ENCODE peak calls at places on chromosomes 2 and 18, in ten cellular contexts. F is NCI-H82; X is substantia nigra; P is kidney; Y is left lung; T is stimulated activated CD4-positive, alpha-beta T cell treated with anti-CD3 and anti-CD28 coated beads, TNF-alpha, amount 100 ng/mL, for 48 hours; U is NCI-H1417; W is T-helper 9 cell; N is retina; S is nephron progenitor cell. G is an unnamed sample.

GRCh38 chr18:73985855-73986254 is 161.8 kb downstream of the FBXO15 start:
- DNase-seq in F (no peak), X (no peak), P (no peak), Y (no peak), T (no peak), U (no peak), W (no peak), N (no peak), S (no peak), G (no peak)

GRCh38 chr2:119126650-119127049 is 31.9 kb downstream of the C1QL2 start:
- DNase-seq in F (peak), X (no peak), P (no peak), Y (peak), T (peak), U (no peak), W (peak), N (no peak), S (peak), G (no peak)

GRCh38 chr2:215363039-215363438 is 51.2 kb downstream of the ATIC start:
- DNase-seq in F (no peak), X (no peak), P (no peak), Y (no peak), T (no peak), U (no peak), W (no peak), N (no peak), S (no peak), G (no peak)

GRCh38 chr2:201432038-201432437 is 19.2 kb downstream of the TRAK2 start:
- DNase-seq in F (no peak), X (no peak), P (no peak), Y (no peak), T (no peak), U (no peak), W (no peak), N (no peak), S (no peak), G (no peak)

GRCh38 chr2:6986894-6987487 is 69.8 kb downstream of the RNF144A start:
- DNase-seq in F (no peak), X (peak), P (no peak), Y (no peak), T (no peak), U (no peak), W (no peak), N (peak), S (no peak), G (no peak)

GRCh38 chr18:62183578-62184195 is 3.2 kb downstream of the PIGN start:
- DNase-seq in F (peak), X (no peak), P (no peak), Y (no peak), T (peak), U (peak), W (peak), N (peak), S (peak), G (peak)

GRCh38 chr2:236795861-236796219 is 226.2 kb downstream of the ACKR3 start:
- DNase-seq in F (no peak), X (no peak), P (no peak), Y (no peak), T (no peak), U (no peak), W (no peak), N (no peak), S (no peak), G (no peak)

GRCh38 chr2:100106460-100106859 is 35.9 kb downstream of the AFF3 start:
- DNase-seq in F (no peak), X (no peak), P (no peak), Y (no peak), T (no peak), U (no peak), W (no peak), N (peak), S (peak), G (no peak)

GRCh38 chr2:112757265-112757664 is 7.1 kb downstream of the CKAP2L start:
- DNase-seq in F (no peak), X (no peak), P (no peak), Y (peak), T (no peak), U (no peak), W (no peak), N (no peak), S (no peak), G (no peak)

GRCh38 chr2:219475697-219476604 is 22.7 kb upstream of the GMPPA start:
- DNase-seq in F (peak), X (peak), P (peak), Y (peak), T (peak), U (peak), W (peak), N (peak), S (peak), G (peak)

GRCh38 chr2:65416945-65417344 is 15.5 kb downstream of the SPRED2 start:
- DNase-seq in F (no peak), X (no peak), P (no peak), Y (no peak), T (no peak), U (no peak), W (no peak), N (no peak), S (no peak), G (no peak)

GRCh38 chr18:7590800-7591560 is 23.9 kb downstream of the PTPRM start:
- DNase-seq in F (peak), X (no peak), P (no peak), Y (no peak), T (no peak), U (no peak), W (no peak), N (no peak), S (no peak), G (no peak)

GRCh38 chr2:105766300-105766866 is 21.7 kb downstream of the NCK2 start:
- DNase-seq in F (no peak), X (no peak), P (no peak), Y (no peak), T (no peak), U (no peak), W (no peak), N (no peak), S (no peak), G (no peak)

GRCh38 chr2:154694881-154695280 is 3.6 kb upstream of the KCNJ3 start:
- DNase-seq in F (no peak), X (no peak), P (no peak), Y (no peak), T (no peak), U (no peak), W (no peak), N (no peak), S (no peak), G (no peak)

GRCh38 chr2:75528221-75528977 is 32.3 kb downstream of the EVA1A start:
- DNase-seq in F (no peak), X (no peak), P (no peak), Y (no peak), T (no peak), U (no peak), W (no peak), N (no peak), S (no peak), G (no peak)

GRCh38 chr18:7817596-7817995 is 250.5 kb downstream of the PTPRM start:
- DNase-seq in F (no peak), X (no peak), P (no peak), Y (no peak), T (no peak), U (no peak), W (no peak), N (no peak), S (no peak), G (no peak)

GRCh38 chr18:69727912-69728572 is 219.6 kb downstream of the CD226 start:
- DNase-seq in F (peak), X (no peak), P (no peak), Y (no peak), T (no peak), U (no peak), W (no peak), N (no peak), S (no peak), G (no peak)

GRCh38 chr2:29568135-29568534 is 353.3 kb downstream of the ALK start:
- DNase-seq in F (no peak), X (no peak), P (no peak), Y (no peak), T (no peak), U (no peak), W (no peak), N (peak), S (no peak), G (no peak)

GRCh38 chr2:158905824-158906223 is 62.6 kb upstream of the TANC1 start:
- DNase-seq in F (no peak), X (no peak), P (no peak), Y (no peak), T (no peak), U (no peak), W (no peak), N (no peak), S (no peak), G (no peak)

GRCh38 chr2:25829828-25830227 is 48.5 kb downstream of the ASXL2 start:
- DNase-seq in F (no peak), X (no peak), P (no peak), Y (no peak), T (no peak), U (no peak), W (no peak), N (no peak), S (no peak), G (no peak)

GRCh38 chr2:199455533-199456382 is 2.0 kb downstream of the SATB2 start:
- DNase-seq in F (peak), X (no peak), P (peak), Y (no peak), T (no peak), U (peak), W (no peak), N (peak), S (peak), G (no peak)

GRCh38 chr2:50143822-50144575 is 887.9 kb downstream of the NRXN1 start:
- DNase-seq in F (peak), X (no peak), P (no peak), Y (no peak), T (no peak), U (peak), W (no peak), N (peak), S (peak), G (no peak)

GRCh38 chr2:135245055-135245454 is 193.0 kb downstream of the RAB3GAP1 start:
- DNase-seq in F (peak), X (no peak), P (no peak), Y (no peak), T (no peak), U (no peak), W (no peak), N (no peak), S (no peak), G (no peak)

GRCh38 chr2:218429951-218430692 is 11.2 kb downstream of the VIL1 start:
- DNase-seq in F (no peak), X (no peak), P (peak), Y (no peak), T (no peak), U (no peak), W (no peak), N (no peak), S (no peak), G (no peak)

GRCh38 chr2:18362696-18363095 is 197.8 kb downstream of the RDH14 start:
- DNase-seq in F (no peak), X (no peak), P (no peak), Y (no peak), T (no peak), U (no peak), W (no peak), N (no peak), S (no peak), G (no peak)

GRCh38 chr2:27710640-27711430 is 47.1 kb downstream of the SLC4A1AP start:
- DNase-seq in F (no peak), X (no peak), P (no peak), Y (no peak), T (no peak), U (no peak), W (no peak), N (no peak), S (no peak), G (no peak)

GRCh38 chr2:36549063-36549662 is 48.8 kb downstream of the FEZ2 start:
- DNase-seq in F (no peak), X (no peak), P (no peak), Y (no peak), T (no peak), U (no peak), W (no peak), N (no peak), S (no peak), G (no peak)

GRCh38 chr2:109185801-109186570 is 57.0 kb downstream of the SH3RF3 start:
- DNase-seq in F (no peak), X (no peak), P (peak), Y (no peak), T (no peak), U (no peak), W (no peak), N (no peak), S (no peak), G (no peak)

GRCh38 chr2:199206536-199206935 is 251.2 kb downstream of the SATB2 start:
- DNase-seq in F (no peak), X (no peak), P (no peak), Y (no peak), T (no peak), U (peak), W (no peak), N (peak), S (no peak), G (no peak)

GRCh38 chr2:234829074-234829455 is 122.8 kb upstream of the SH3BP4 start:
- DNase-seq in F (no peak), X (no peak), P (no peak), Y (no peak), T (no peak), U (no peak), W (no peak), N (no peak), S (no peak), G (no peak)

GRCh38 chr2:214069254-214069653 is 341.6 kb upstream of the VWC2L start:
- DNase-seq in F (peak), X (no peak), P (no peak), Y (no peak), T (no peak), U (no peak), W (no peak), N (no peak), S (no peak), G (no peak)

GRCh38 chr2:180231015-180231414 is 223.9 kb upstream of the CWC22 start:
- DNase-seq in F (peak), X (no peak), P (no peak), Y (no peak), T (no peak), U (no peak), W (no peak), N (no peak), S (no peak), G (no peak)

GRCh38 chr2:42764901-42765300 is 966 bp upstream of the OXER1 start:
- DNase-seq in F (no peak), X (no peak), P (no peak), Y (no peak), T (no peak), U (no peak), W (no peak), N (no peak), S (no peak), G (no peak)

GRCh38 chr18:13543811-13544732 is 182.3 kb downstream of the FAM210A start:
- DNase-seq in F (peak), X (no peak), P (no peak), Y (no peak), T (no peak), U (no peak), W (no peak), N (no peak), S (no peak), G (no peak)

GRCh38 chr2:177165731-177166711 is 46.6 kb upstream of the HNRNPA3 start:
- DNase-seq in F (no peak), X (no peak), P (no peak), Y (no peak), T (no peak), U (no peak), W (no peak), N (peak), S (no peak), G (no peak)

GRCh38 chr2:46697830-46698323 is 217.7 kb downstream of the MCFD2 start:
- DNase-seq in F (peak), X (no peak), P (peak), Y (no peak), T (no peak), U (no peak), W (no peak), N (no peak), S (no peak), G (no peak)

GRCh38 chr2:80102026-80102425 is 202.5 kb downstream of the LRRTM1 start:
- DNase-seq in F (no peak), X (no peak), P (no peak), Y (no peak), T (no peak), U (no peak), W (no peak), N (no peak), S (no peak), G (no peak)

GRCh38 chr2:10382313-10383061 is 65.6 kb downstream of the ODC1 start:
- DNase-seq in F (no peak), X (no peak), P (no peak), Y (peak), T (no peak), U (peak), W (peak), N (no peak), S (peak), G (peak)

G was measured in effector CD4-positive, alpha-beta T cell.